ENCODE peak calls at places on chromosomes 2 and 18, in six cellular contexts. F is H1, X is K562, Q is HepG2, B is GM12892, Y is GM12878. R is an unnamed sample.

GRCh38 chr18:45254683-45255082 is 360.6 kb upstream of the SLC14A2 start:
- DNase-seq in F (no peak), X (no peak), Q (no peak), B (no peak), Y (no peak), R (no peak)

GRCh38 chr2:88177556-88177955 is 7.4 kb downstream of the THNSL2 start:
- DNase-seq in F (peak), X (no peak), Q (no peak), B (no peak), Y (no peak), R (no peak)

GRCh38 chr2:215059724-215060123 is 78.7 kb downstream of the ABCA12 start:
- DNase-seq in F (no peak), X (no peak), Q (no peak), B (no peak), Y (no peak), R (no peak)

GRCh38 chr2:174697267-174697666 is 67.0 kb downstream of the CHRNA1 start:
- DNase-seq in F (peak), X (peak), Q (peak), B (peak), Y (no peak), R (peak)

GRCh38 chr2:240367721-240368120 is 67.7 kb upstream of the GPC1 start:
- DNase-seq in F (no peak), X (no peak), Q (no peak), B (no peak), Y (no peak), R (no peak)

GRCh38 chr2:241933175-241933911 is 63.8 kb downstream of the RTP5 start:
- DNase-seq in F (no peak), X (no peak), Q (no peak), B (no peak), Y (no peak), R (no peak)

GRCh38 chr2:84849271-84849952 is 31.5 kb downstream of the TRABD2A start:
- DNase-seq in F (no peak), X (no peak), Q (no peak), B (no peak), Y (no peak), R (no peak)

GRCh38 chr2:181243319-181243718 is 213.9 kb upstream of the ITGA4 start:
- DNase-seq in F (no peak), X (no peak), Q (no peak), B (no peak), Y (no peak), R (no peak)

GRCh38 chr2:1310202-1310601 is 103.1 kb upstream of the TPO start:
- DNase-seq in F (no peak), X (no peak), Q (no peak), B (no peak), Y (no peak), R (no peak)

GRCh38 chr2:207241198-207241597 is 75.5 kb upstream of the KLF7 start:
- DNase-seq in F (no peak), X (no peak), Q (no peak), B (no peak), Y (no peak), R (no peak)

GRCh38 chr2:173553589-173553988 is 198.9 kb downstream of the CDCA7 start:
- DNase-seq in F (no peak), X (no peak), Q (no peak), B (no peak), Y (no peak), R (no peak)

GRCh38 chr18:23887035-23887434 is 127.5 kb upstream of the TTC39C start:
- DNase-seq in F (no peak), X (no peak), Q (no peak), B (no peak), Y (no peak), R (no peak)

GRCh38 chr18:2897448-2898052 is 50.7 kb downstream of the EMILIN2 start:
- DNase-seq in F (no peak), X (no peak), Q (no peak), B (no peak), Y (no peak), R (no peak)

GRCh38 chr18:26464128-26465011 is 84.0 kb downstream of the KCTD1 start:
- DNase-seq in F (no peak), X (no peak), Q (no peak), B (no peak), Y (no peak), R (no peak)

GRCh38 chr2:190335225-190335559 is 8.2 kb upstream of the INPP1 start:
- DNase-seq in F (no peak), X (no peak), Q (peak), B (no peak), Y (no peak), R (no peak)

GRCh38 chr2:181281206-181281832 is 175.9 kb upstream of the ITGA4 start:
- DNase-seq in F (no peak), X (no peak), Q (no peak), B (no peak), Y (no peak), R (no peak)

GRCh38 chr18:52131845-52132244 is 208.2 kb upstream of the DCC start:
- DNase-seq in F (no peak), X (no peak), Q (no peak), B (no peak), Y (no peak), R (no peak)

GRCh38 chr2:23449831-23450331 is 64.9 kb downstream of the KLHL29 start:
- DNase-seq in F (no peak), X (no peak), Q (no peak), B (no peak), Y (no peak), R (no peak)

GRCh38 chr2:223383315-223383714 is 218.8 kb downstream of the SCG2 start:
- DNase-seq in F (no peak), X (no peak), Q (no peak), B (no peak), Y (no peak), R (no peak)

GRCh38 chr2:39124000-39124769 is 3.3 kb upstream of the SOS1 start:
- DNase-seq in F (peak), X (peak), Q (peak), B (peak), Y (peak), R (peak)
- TF ChIP-seq POLR2A in F (peak), X (peak), Q (peak), B (peak), Y (peak), R (peak)

DNA sequence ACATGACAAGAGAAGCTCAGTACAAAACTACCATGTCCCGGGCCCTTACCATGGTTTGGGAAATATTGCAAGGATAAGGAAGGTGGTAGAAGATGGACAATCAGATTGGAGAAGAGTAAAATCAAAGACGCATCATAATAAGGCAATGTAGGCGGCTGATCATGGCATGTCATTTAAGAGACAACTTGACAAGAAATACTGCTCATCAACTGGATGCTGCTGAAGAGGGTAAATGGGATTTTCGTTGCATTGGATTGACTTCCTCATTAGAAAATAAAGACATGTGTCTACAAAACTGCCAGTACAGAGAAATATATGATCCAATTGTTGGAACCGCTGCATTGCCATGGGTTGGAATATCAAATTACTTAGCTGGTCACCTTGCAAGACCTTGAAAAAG is 238.3 kb upstream of the NCKAP5 start:
- DNase-seq in F (no peak), X (no peak), Q (no peak), B (no peak), Y (no peak), R (no peak)
- TF ChIP-seq TAF1 in F (no peak), X (no peak), Q (no peak), B (no peak), Y (no peak), R (no peak)

GRCh38 chr18:50469380-50469781 is 90.5 kb upstream of the MAPK4 start:
- DNase-seq in F (no peak), X (no peak), Q (no peak), B (no peak), Y (no peak), R (no peak)
- TF ChIP-seq POLR2AphosphoS5 in F (no peak), X (no peak), Q (no peak), B (no peak), Y (no peak), R (no peak)

DNA sequence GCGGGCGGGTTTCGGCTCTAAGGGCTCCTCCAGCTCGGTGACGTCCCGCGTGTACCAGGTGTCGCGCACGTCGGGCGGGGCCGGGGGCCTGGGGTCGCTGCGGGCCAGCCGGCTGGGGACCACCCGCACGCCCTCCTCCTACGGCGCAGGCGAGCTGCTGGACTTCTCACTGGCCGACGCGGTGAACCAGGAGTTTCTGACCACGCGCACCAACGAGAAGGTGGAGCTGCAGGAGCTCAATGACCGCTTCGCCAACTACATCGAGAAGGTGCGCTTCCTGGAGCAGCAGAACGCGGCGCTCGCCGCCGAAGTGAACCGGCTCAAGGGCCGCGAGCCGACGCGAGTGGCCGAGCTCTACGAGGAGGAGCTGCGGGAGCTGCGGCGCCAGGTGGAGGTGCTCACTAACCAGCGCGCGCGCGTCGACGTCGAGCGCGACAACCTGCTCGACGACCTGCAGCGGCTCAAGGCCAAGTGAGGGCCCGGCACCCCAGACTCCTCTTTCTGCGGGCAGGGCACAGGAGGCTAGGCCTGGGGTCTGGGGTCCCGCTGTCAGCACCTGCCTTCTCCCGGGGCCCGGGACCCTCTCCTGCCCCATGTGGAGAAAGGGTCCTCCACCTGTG is 503 bp downstream of the DES start:
- DNase-seq in F (no peak), X (no peak), Q (no peak), B (no peak), Y (no peak), R (no peak)
- TF ChIP-seq POLR2A in F (no peak), X (no peak), Q (no peak), B (no peak), Y (no peak), R (no peak)

GRCh38 chr18:40932862-40933261 is 1022.2 kb upstream of the PIK3C3 start:
- DNase-seq in F (no peak), X (no peak), Q (no peak), B (no peak), Y (no peak), R (no peak)

GRCh38 chr18:40937386-40937785 is 1017.6 kb upstream of the PIK3C3 start:
- DNase-seq in F (no peak), X (no peak), Q (no peak), B (no peak), Y (no peak), R (no peak)

GRCh38 chr18:40938615-40939014 is 1016.4 kb upstream of the PIK3C3 start:
- DNase-seq in F (no peak), X (no peak), Q (no peak), B (no peak), Y (no peak), R (no peak)

GRCh38 chr18:40939636-40940035 is 1015.4 kb upstream of the PIK3C3 start:
- DNase-seq in F (no peak), X (no peak), Q (no peak), B (no peak), Y (no peak), R (no peak)

GRCh38 chr18:40935423-40935822 is 1019.6 kb upstream of the PIK3C3 start:
- DNase-seq in F (no peak), X (peak), Q (peak), B (no peak), Y (peak), R (peak)
- TF ChIP-seq TAF1 in F (no peak), X (no peak), Q (no peak), B (no peak), Y (no peak), R (no peak)

GRCh38 chr2:96116424-96116878 is at the start of gene ADRA2B:
- DNase-seq in F (peak), X (peak), Q (no peak), B (peak), Y (no peak), R (peak)
- TF ChIP-seq POLR2AphosphoS5 in F (no peak), X (no peak), Q (no peak), B (no peak), Y (no peak), R (no peak)

GRCh38 chr2:24471662-24472061 is 19.4 kb upstream of the NCOA1 start:
- DNase-seq in F (no peak), X (no peak), Q (no peak), B (no peak), Y (no peak), R (no peak)
- TF ChIP-seq POLR2A in F (no peak), X (no peak), Q (no peak), B (no peak), Y (no peak), R (no peak)

GRCh38 chr2:95334916-95335641 is 37.9 kb downstream of the KCNIP3 start:
- DNase-seq in F (no peak), X (no peak), Q (no peak), B (no peak), Y (no peak), R (no peak)
- TF ChIP-seq TAF1 in F (no peak), X (no peak), Q (no peak), B (no peak), Y (no peak), R (no peak)

GRCh38 chr2:237737196-237737865 is 61.2 kb upstream of the RBM44 start:
- DNase-seq in F (no peak), X (no peak), Q (no peak), B (no peak), Y (no peak), R (no peak)

GRCh38 chr2:237738255-237738654 is 60.3 kb upstream of the RBM44 start:
- DNase-seq in F (no peak), X (no peak), Q (no peak), B (no peak), Y (no peak), R (no peak)

GRCh38 chr2:237742191-237742590 is 56.4 kb upstream of the RBM44 start:
- DNase-seq in F (no peak), X (no peak), Q (peak), B (no peak), Y (no peak), R (no peak)

GRCh38 chr2:237736783-237737182 is 61.8 kb upstream of the RBM44 start:
- DNase-seq in F (no peak), X (no peak), Q (no peak), B (no peak), Y (no peak), R (no peak)

DNA sequence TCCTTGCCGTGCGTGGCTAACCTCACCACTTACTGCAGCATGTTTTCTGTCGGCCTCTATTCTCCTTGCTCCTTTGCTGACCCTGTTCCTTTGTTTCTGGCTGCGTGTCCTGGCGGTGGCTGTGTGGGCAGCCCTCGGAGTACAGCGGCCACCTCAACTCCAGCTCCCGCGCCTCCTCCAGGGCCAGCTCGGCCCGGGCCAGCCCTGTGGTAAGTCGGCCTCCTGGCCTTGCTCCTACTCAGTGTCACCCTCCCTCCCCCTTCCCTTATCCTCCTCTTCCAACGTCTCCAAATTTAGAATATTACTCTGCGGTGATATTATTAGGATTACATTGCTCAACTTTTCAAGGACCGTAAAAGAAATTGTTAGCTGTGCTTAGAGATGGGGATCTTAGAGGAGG is 59.5 kb upstream of the RBM44 start:
- DNase-seq in F (no peak), X (no peak), Q (no peak), B (no peak), Y (no peak), R (no peak)
- TF ChIP-seq POLR2AphosphoS5 in F (no peak), X (no peak), Q (no peak), B (no peak), Y (no peak), R (no peak)

R was measured in GM12891.